ENCODE peak calls at places on chromosomes 4 and X, in ten cellular contexts. F, Y, O, A, E, Z, R, M, V and K are unnamed samples.

GRCh38 chr4:13527983-13528822 is 16.1 kb downstream of the NKX3-2 start:
- DNase-seq in M (no peak), O (no peak), V (no peak), E (no peak), Z (no peak), F (no peak), Y (peak), R (no peak), A (no peak), K (no peak)

GRCh38 chr4:59457576-59457975 is 1742.5 kb upstream of the ADGRL3 start:
- DNase-seq in Y (no peak), F (no peak), V (no peak), O (no peak), E (no peak), R (no peak), M (no peak), A (no peak), Z (no peak), K (no peak)

GRCh38 chrX:9184231-9184630 is 150.3 kb upstream of the FAM9B start:
- DNase-seq in O (no peak), Y (no peak), Z (no peak), V (no peak), F (no peak), E (no peak), A (no peak), R (no peak), M (no peak), K (no peak)

GRCh38 chr4:99468891-99469290 is 33.7 kb upstream of the ADH7 start:
- DNase-seq in F (no peak), R (peak), Y (no peak), M (no peak), E (no peak), V (no peak), A (no peak), O (no peak), Z (no peak), K (no peak)

GRCh38 chr4:54683616-54684346 is 26.0 kb downstream of the KIT start:
- DNase-seq in Z (peak), O (no peak), V (no peak), M (no peak), A (no peak), R (peak), F (no peak), Y (peak), E (peak), K (no peak)

GRCh38 chr4:169627307-169627706 is 6.9 kb downstream of the CLCN3 start:
- DNase-seq in Y (no peak), R (no peak), E (no peak), O (no peak), V (no peak), M (no peak), Z (no peak), A (no peak), F (no peak), K (no peak)

GRCh38 chrX:24466025-24466424 is 939 bp downstream of the PDK3 start:
- DNase-seq in O (no peak), A (no peak), V (no peak), Y (no peak), F (no peak), Z (peak), R (no peak), M (no peak), E (no peak), K (no peak)

GRCh38 chrX:13778916-13779315 is 38.0 kb downstream of the GPM6B start:
- DNase-seq in A (no peak), M (no peak), F (no peak), Y (peak), V (no peak), Z (peak), O (no peak), E (no peak), R (peak), K (no peak)

GRCh38 chr4:1045193-1045594 is 33.8 kb downstream of the FGFRL1 start:
- DNase-seq in E (no peak), M (no peak), Z (no peak), A (no peak), F (no peak), Y (no peak), V (no peak), R (no peak), O (peak), K (no peak)

GRCh38 chr4:168200685-168201084 is 108.3 kb downstream of the ANXA10 start:
- DNase-seq in Y (no peak), A (no peak), O (no peak), E (no peak), R (no peak), Z (no peak), F (peak), M (no peak), V (no peak), K (no peak)

GRCh38 chr4:77052352-77052751 is 23.4 kb downstream of the CCNI start:
- DNase-seq in R (peak), E (peak), O (peak), Y (peak), F (no peak), Z (peak), V (no peak), A (no peak), M (no peak), K (no peak)

GRCh38 chrX:48450076-48450475 is 20.0 kb downstream of the SLC38A5 start:
- DNase-seq in Z (no peak), A (no peak), Y (no peak), V (no peak), O (no peak), F (no peak), R (no peak), E (no peak), M (no peak), K (no peak)

GRCh38 chr4:40731792-40732245 is 17.9 kb upstream of the NSUN7 start:
- DNase-seq in A (no peak), F (no peak), V (no peak), Z (no peak), E (no peak), R (no peak), M (no peak), Y (no peak), O (peak), K (no peak)